ENCODE peak calls at places on chromosomes 6 and 20, in eight cellular contexts. S, O, E, D, T, X, A and Q are unnamed samples.

GRCh38 chr6:138529510-138529909 is 30.2 kb upstream of the NHSL1 start:
- DNase-seq in E (no peak), A (no peak), D (no peak), S (no peak), O (no peak), T (no peak), X (no peak), Q (no peak)

GRCh38 chr6:137218473-137218916 is 690 bp downstream of the IFNGR1 start:
- DNase-seq in O (peak), X (peak), S (no peak), T (no peak), D (peak), E (no peak), A (peak), Q (peak)

GRCh38 chr20:35314460-35315198 is 22.4 kb upstream of the FAM83C start:
- DNase-seq in A (no peak), E (no peak), X (no peak), T (peak), D (no peak), S (no peak), O (no peak), Q (no peak)

GRCh38 chr6:37020426-37021211 is 15.2 kb downstream of the FGD2 start:
- DNase-seq in A (no peak), D (peak), T (no peak), O (no peak), X (no peak), S (no peak), E (no peak), Q (no peak)

GRCh38 chr6:11363881-11364576 is 131.6 kb upstream of the NEDD9 start:
- DNase-seq in E (no peak), O (no peak), T (no peak), X (no peak), S (no peak), D (no peak), A (no peak), Q (no peak)

GRCh38 chr6:31651602-31652191 is 764 bp downstream of the BAG6 start:
- DNase-seq in O (no peak), A (peak), X (peak), S (peak), D (peak), T (peak), E (peak), Q (peak)

GRCh38 chr20:46987001-46987400 is 92.4 kb downstream of the EYA2 start:
- DNase-seq in O (no peak), A (no peak), E (no peak), D (no peak), T (no peak), X (no peak), S (no peak), Q (no peak)

GRCh38 chr20:40757087-40757486 is 68.1 kb upstream of the MAFB start:
- DNase-seq in O (peak), A (no peak), S (no peak), X (no peak), E (no peak), T (no peak), D (no peak), Q (no peak)

GRCh38 chr20:49345538-49345937 is 67.7 kb upstream of the ZNFX1 start:
- DNase-seq in S (peak), O (no peak), X (peak), T (peak), D (no peak), A (peak), E (no peak), Q (no peak)

GRCh38 chr20:3010985-3011723 is 32.3 kb upstream of the GNRH2 start:
- DNase-seq in S (no peak), X (peak), D (no peak), O (no peak), E (no peak), T (no peak), A (no peak), Q (no peak)

GRCh38 chr6:108562503-108562993 is 1.8 kb downstream of the FOXO3 start:
- DNase-seq in X (peak), S (peak), E (peak), O (no peak), T (peak), D (peak), A (peak), Q (no peak)

GRCh38 chr6:24927234-24927955 is 8.4 kb downstream of the RIPOR2 start:
- DNase-seq in X (no peak), T (no peak), S (no peak), A (no peak), D (no peak), E (no peak), O (no peak), Q (no peak)

GRCh38 chr6:112717401-112717800 is 370.3 kb downstream of the RFPL4B start:
- DNase-seq in S (no peak), X (no peak), T (no peak), E (no peak), A (no peak), D (no peak), O (no peak), Q (no peak)

GRCh38 chr20:43914697-43915208 is at the start of gene TOX2:
- DNase-seq in A (no peak), T (no peak), O (peak), E (peak), S (peak), X (peak), D (peak), Q (no peak)

GRCh38 chr6:157107915-157108651 is 215.2 kb downstream of the TMEM242 start:
- DNase-seq in E (no peak), A (peak), T (no peak), S (no peak), O (no peak), D (no peak), X (peak), Q (peak)

GRCh38 chr6:338815-339262 is 46.6 kb downstream of the DUSP22 start:
- DNase-seq in S (no peak), T (no peak), D (no peak), O (no peak), X (no peak), A (no peak), E (no peak), Q (no peak)

GRCh38 chr20:20737158-20737557 is 24.7 kb upstream of the RALGAPA2 start:
- DNase-seq in E (no peak), X (no peak), O (no peak), D (no peak), T (peak), S (no peak), A (no peak), Q (no peak)

GRCh38 chr20:6708010-6708409 is 59.5 kb upstream of the BMP2 start:
- DNase-seq in X (no peak), A (no peak), E (no peak), S (peak), T (no peak), D (peak), O (no peak), Q (no peak)

GRCh38 chr6:42315991-42316378 is 98.3 kb upstream of the MRPS10 start:
- DNase-seq in X (peak), S (no peak), T (no peak), D (peak), E (peak), A (peak), O (no peak), Q (peak)

GRCh38 chr6:3305216-3305565 is 46.4 kb downstream of the PSMG4 start:
- DNase-seq in T (no peak), E (no peak), S (no peak), A (no peak), O (no peak), X (no peak), D (no peak), Q (no peak)

GRCh38 chr20:37640600-37641561 is 52.9 kb upstream of the CTNNBL1 start:
- DNase-seq in A (no peak), T (peak), X (no peak), S (no peak), O (no peak), D (no peak), E (no peak), Q (no peak)

GRCh38 chr20:53578492-53579222 is 15.0 kb downstream of the ZNF217 start:
- DNase-seq in O (peak), X (peak), S (no peak), E (peak), T (peak), A (peak), D (no peak), Q (peak)

GRCh38 chr20:51387125-51387865 is 155.2 kb downstream of the NFATC2 start:
- DNase-seq in D (no peak), O (no peak), S (no peak), T (no peak), X (no peak), A (no peak), E (no peak), Q (no peak)

GRCh38 chr20:58640446-58640845 is 10.6 kb upstream of the STX16 start:
- DNase-seq in O (no peak), X (no peak), D (no peak), A (no peak), S (no peak), T (no peak), E (no peak), Q (no peak)

GRCh38 chr6:119347466-119348307 is 1.9 kb downstream of the MAN1A1 start:
- DNase-seq in A (no peak), X (no peak), T (no peak), O (peak), S (peak), D (peak), E (no peak), Q (no peak)

GRCh38 chr6:107488875-107489635 is 862 bp upstream of the SOBP start:
- DNase-seq in S (peak), E (peak), D (no peak), X (peak), A (no peak), O (no peak), T (peak), Q (no peak)

GRCh38 chr6:113855500-113856010 is 1.6 kb upstream of the MARCKS start:
- DNase-seq in A (no peak), T (peak), D (no peak), E (no peak), X (no peak), S (peak), O (no peak), Q (no peak)

GRCh38 chr6:147195510-147195909 is 8.7 kb upstream of the STXBP5 start:
- DNase-seq in T (no peak), A (no peak), O (no peak), E (no peak), D (no peak), X (no peak), S (no peak), Q (no peak)

GRCh38 chr6:11025911-11026635 is 18.0 kb downstream of the ELOVL2 start:
- DNase-seq in D (no peak), A (no peak), S (no peak), X (no peak), E (no peak), T (no peak), O (no peak), Q (no peak)

GRCh38 chr20:20894753-20895152 is 182.3 kb upstream of the RALGAPA2 start:
- DNase-seq in D (no peak), X (no peak), S (no peak), O (no peak), E (no peak), A (no peak), T (no peak), Q (peak)

GRCh38 chr20:481167-481566 is 18.8 kb upstream of the TBC1D20 start:
- DNase-seq in A (no peak), E (no peak), D (no peak), O (no peak), X (no peak), T (no peak), S (no peak), Q (no peak)

GRCh38 chr6:168895102-168895812 is 358.4 kb downstream of the THBS2 start:
- DNase-seq in E (peak), D (peak), X (peak), T (peak), O (peak), A (peak), S (peak), Q (peak)

GRCh38 chr6:6993503-6994237 is 114.1 kb upstream of the RREB1 start:
- DNase-seq in A (no peak), E (no peak), D (no peak), O (no peak), T (no peak), S (no peak), X (no peak), Q (no peak)

GRCh38 chr6:120405947-120406346 is 928.3 kb downstream of the TBC1D32 start:
- DNase-seq in A (no peak), X (no peak), S (no peak), O (no peak), T (peak), D (no peak), E (no peak), Q (no peak)

GRCh38 chr20:3671986-3672863 is 9.0 kb upstream of the GFRA4 start:
- DNase-seq in O (no peak), A (no peak), D (no peak), S (no peak), X (no peak), E (no peak), T (no peak), Q (no peak)

GRCh38 chr20:25206063-25206403 is 10.5 kb downstream of the ENTPD6 start:
- DNase-seq in S (no peak), E (no peak), A (no peak), D (no peak), T (no peak), O (no peak), X (no peak), Q (no peak)

GRCh38 chr6:33075568-33076405 is at the start of gene HLA-DPB1:
- DNase-seq in A (no peak), T (no peak), O (no peak), E (no peak), S (no peak), X (peak), D (no peak), Q (peak)

GRCh38 chr20:56359212-56360132 is 698 bp downstream of the FAM210B start:
- DNase-seq in D (peak), A (peak), T (peak), X (peak), S (peak), O (peak), E (peak), Q (peak)

GRCh38 chr20:8227293-8227692 is 95.2 kb downstream of the PLCB1 start:
- DNase-seq in D (no peak), E (no peak), O (no peak), T (no peak), X (no peak), S (no peak), A (no peak), Q (no peak)